ENCODE peak calls at places on chromosome 18, in nine cellular contexts. H is fibroblast of lung, Q is NCI-H2171, P is memory B cell, Y is lung microvascular endothelial cell, J is posterior vena cava, I is neural progenitor cell, N is BJ, S is A673. M is an unnamed sample.

GRCh38 chr18:4351005-4351404 is 104.1 kb downstream of the DLGAP1 start:
- DNase-seq in H (no peak), Q (no peak), P (no peak), Y (no peak), J (no peak), I (no peak), N (no peak), S (peak; percentile 29), M (no peak)

GRCh38 chr18:24656571-24656971 is 196.1 kb downstream of the HRH4 start:
- DNase-seq in H (peak; percentile 91), Q (peak; percentile 77), P (no peak), Y (no peak), J (no peak), I (no peak), N (peak; percentile 80), S (no peak), M (no peak)

GRCh38 chr18:22831441-22831904 is 101.7 kb upstream of the RBBP8 start:
- DNase-seq in H (peak; percentile 76), Q (no peak), P (no peak), Y (peak; percentile 9), J (no peak), I (no peak), N (no peak), S (no peak), M (no peak)

GRCh38 chr18:50277935-50278334 is 3.4 kb downstream of the MBD1 start:
- DNase-seq in H (peak; percentile 42), Q (no peak), P (no peak), Y (peak; percentile 49), J (no peak), I (no peak), N (no peak), S (no peak), M (no peak)

GRCh38 chr18:56861244-56861643 is 210.1 kb downstream of the WDR7 start:
- DNase-seq in H (no peak), Q (no peak), P (no peak), Y (no peak), J (no peak), I (no peak), N (no peak), S (no peak), M (no peak)

GRCh38 chr18:63725682-63726480 is 23.1 kb downstream of the SERPINB11 start:
- DNase-seq in H (no peak), Q (peak; percentile 48), P (no peak), Y (no peak), J (no peak), I (peak; percentile 49), N (no peak), S (peak; percentile 91), M (no peak)

GRCh38 chr18:52334896-52335295 is 5.1 kb upstream of the DCC start:
- DNase-seq in H (peak; percentile 80), Q (no peak), P (no peak), Y (no peak), J (no peak), I (no peak), N (no peak), S (peak; percentile 59), M (no peak)

GRCh38 chr18:37160038-37160745 is 331.3 kb downstream of the KIAA1328 start:
- DNase-seq in H (no peak), Q (no peak), P (no peak), Y (no peak), J (no peak), I (no peak), N (no peak), S (no peak), M (no peak)

GRCh38 chr18:12750076-12750707 is 47.4 kb downstream of the PSMG2 start:
- DNase-seq in H (no peak), Q (peak; percentile 95), P (peak; percentile 24), Y (no peak), J (no peak), I (no peak), N (no peak), S (no peak), M (no peak)

GRCh38 chr18:23992941-23993280 is 21.6 kb upstream of the TTC39C start:
- DNase-seq in H (no peak), Q (no peak), P (no peak), Y (no peak), J (no peak), I (no peak), N (no peak), S (no peak), M (no peak)

GRCh38 chr18:67483237-67483636 is 33.3 kb downstream of the DSEL start:
- DNase-seq in H (no peak), Q (no peak), P (no peak), Y (peak; percentile 60), J (no peak), I (peak; percentile 12), N (no peak), S (peak; percentile 84), M (no peak)

GRCh38 chr18:75810481-75810880 is 383.0 kb upstream of the SMIM21 start:
- DNase-seq in H (peak; percentile 1), Q (no peak), P (no peak), Y (no peak), J (no peak), I (no peak), N (no peak), S (no peak), M (no peak)

GRCh38 chr18:37235583-37235982 is 330.0 kb downstream of the CELF4 start:
- DNase-seq in H (no peak), Q (no peak), P (no peak), Y (no peak), J (no peak), I (no peak), N (no peak), S (no peak), M (no peak)

GRCh38 chr18:63848159-63848558 is 39.3 kb upstream of the SERPINB2 start:
- DNase-seq in H (peak; percentile 70), Q (peak; percentile 14), P (no peak), Y (peak; percentile 65), J (no peak), I (peak; percentile 66), N (no peak), S (peak; percentile 88), M (no peak)

GRCh38 chr18:49588971-49589370 is 27.1 kb downstream of the LIPG start:
- DNase-seq in H (no peak), Q (peak; percentile 92), P (no peak), Y (no peak), J (no peak), I (no peak), N (no peak), S (no peak), M (no peak)

GRCh38 chr18:28875059-28875458 is 698.1 kb upstream of the CDH2 start:
- DNase-seq in H (no peak), Q (no peak), P (no peak), Y (no peak), J (no peak), I (no peak), N (peak; percentile 45), S (no peak), M (no peak)

GRCh38 chr18:48975817-48976649 is 25.3 kb upstream of the SMAD7 start:
- DNase-seq in H (peak; percentile 57), Q (peak; percentile 78), P (peak; percentile 48), Y (peak; percentile 62), J (no peak), I (peak; percentile 81), N (no peak), S (peak; percentile 71), M (peak; percentile 40)

GRCh38 chr18:36152781-36153180 is 23.1 kb downstream of the ELP2 start:
- DNase-seq in H (no peak), Q (no peak), P (no peak), Y (no peak), J (no peak), I (no peak), N (no peak), S (no peak), M (no peak)

GRCh38 chr18:22277758-22278157 is 108.4 kb downstream of the GATA6 start:
- DNase-seq in H (no peak), Q (no peak), P (no peak), Y (no peak), J (no peak), I (no peak), N (no peak), S (no peak), M (no peak)

GRCh38 chr18:68803371-68803770 is 5.5 kb downstream of the CCDC102B start:
- DNase-seq in H (peak; percentile 98), Q (no peak), P (no peak), Y (no peak), J (peak; percentile 85), I (peak; percentile 39), N (peak; percentile 95), S (peak; percentile 37), M (no peak)

M was measured in WTC11.